ENCODE peak calls at places on chromosome 9, in nine cellular contexts. B, P, U, E, S, L, W, M and Y are unnamed samples.

GRCh38 chr9:77013932-77014596 is 5.4 kb upstream of the FOXB2 start:
- DNase-seq in M (no peak), U (no peak), E (peak; percentile 28), S (no peak), P (no peak), L (no peak), B (peak; percentile 21), W (no peak), Y (no peak)

GRCh38 chr9:16521868-16522381 is 348.5 kb downstream of the BNC2 start:
- DNase-seq in P (no peak), W (no peak), U (no peak), M (no peak), L (peak; percentile 99), E (peak; percentile 19), B (no peak), S (peak; percentile 58), Y (no peak)

GRCh38 chr9:126705767-126706697 is 92.3 kb downstream of the LMX1B start:
- DNase-seq in U (peak; percentile 51), E (peak; percentile 36), B (peak; percentile 62), L (no peak), P (peak; percentile 40), M (peak; percentile 30), W (peak; percentile 83), S (no peak), Y (peak; percentile 41)

GRCh38 chr9:75855509-75855908 is 35.0 kb upstream of the PCSK5 start:
- DNase-seq in P (peak; percentile 18), B (peak; percentile 53), W (no peak), L (no peak), M (peak; percentile 18), U (no peak), E (no peak), S (no peak), Y (peak; percentile 20)

GRCh38 chr9:3332802-3333201 is 193.0 kb downstream of the RFX3 start:
- DNase-seq in U (no peak), W (no peak), E (no peak), P (no peak), S (no peak), B (no peak), L (peak; percentile 5), M (no peak), Y (peak; percentile 39)

GRCh38 chr9:75148551-75148950 is 60.2 kb downstream of the OSTF1 start:
- DNase-seq in L (peak; percentile 96), W (no peak), S (no peak), M (no peak), B (no peak), U (no peak), P (no peak), E (no peak), Y (peak; percentile 75)

GRCh38 chr9:132509921-132510874 is 72.2 kb upstream of the BARHL1 start:
- DNase-seq in E (no peak), P (no peak), B (no peak), W (no peak), L (no peak), U (no peak), S (no peak), M (no peak), Y (no peak)

GRCh38 chr9:136206602-136207333 is 1.8 kb upstream of the LHX3 start:
- DNase-seq in E (peak; percentile 80), L (no peak), W (no peak), P (no peak), B (no peak), M (no peak), S (no peak), U (no peak), Y (no peak)

GRCh38 chr9:15725953-15726352 is 173.1 kb downstream of the CCDC171 start:
- DNase-seq in P (no peak), S (no peak), L (peak; percentile 39), M (no peak), W (no peak), E (no peak), U (no peak), B (no peak), Y (no peak)

GRCh38 chr9:99720455-99721050 is 101.1 kb upstream of the NR4A3 start:
- DNase-seq in M (peak; percentile 18), B (no peak), S (no peak), E (no peak), L (peak; percentile 13), W (no peak), P (no peak), U (no peak), Y (peak; percentile 7)

GRCh38 chr9:71446499-71447411 is 321.6 kb downstream of the CEMIP2 start:
- DNase-seq in M (peak; percentile 35), U (no peak), S (no peak), P (no peak), B (peak; percentile 95), E (peak; percentile 52), W (peak; percentile 72), L (peak; percentile 60), Y (peak; percentile 94)

GRCh38 chr9:134917431-134918373 is at the start of gene FCN1:
- DNase-seq in W (peak; percentile 61), M (no peak), S (no peak), U (no peak), E (no peak), L (no peak), P (no peak), B (no peak), Y (no peak)

DNA sequence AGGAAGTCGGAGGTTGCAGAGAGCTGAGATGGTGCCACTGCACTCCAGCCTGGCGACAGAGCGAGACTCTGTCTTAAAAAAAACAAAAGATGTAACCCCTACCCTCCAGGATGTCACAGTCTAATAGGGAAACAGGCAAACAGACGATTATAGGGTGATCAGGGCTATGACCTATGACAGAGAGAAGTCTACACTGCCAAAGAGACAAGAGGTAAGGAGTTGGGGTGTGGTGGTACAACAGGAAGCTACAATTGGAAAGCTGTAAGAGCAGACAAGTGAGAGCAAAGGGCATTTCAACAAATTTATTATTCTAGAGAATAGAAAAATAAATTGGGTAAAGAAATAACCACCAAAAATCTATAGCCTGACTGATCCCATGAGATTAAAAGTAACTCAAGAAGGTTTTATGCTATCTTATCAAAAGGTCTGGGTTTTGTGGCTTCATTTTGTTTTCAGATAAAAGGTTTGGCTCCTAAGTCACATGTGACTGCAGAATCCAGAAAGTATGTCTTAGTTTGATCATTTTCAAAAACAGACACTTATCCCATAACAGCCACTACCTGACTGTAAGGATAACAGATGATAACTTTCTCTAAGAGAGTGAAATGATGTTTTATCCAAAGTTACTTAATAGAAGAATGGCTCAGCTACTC is 7.3 kb downstream of the CDC26 start:
- DNase-seq in W (no peak), B (no peak), M (no peak), L (no peak), P (no peak), E (no peak), S (no peak), U (no peak), Y (no peak)
- H3K36me3 ChIP-seq in W (peaks cover 12% of the 10 kb centered on the region), B (no peaks in the 10 kb centered on the region), M (peaks cover 35% of the 10 kb centered on the region), L (no peaks in the 10 kb centered on the region), P (peaks cover 21% of the 10 kb centered on the region), E (peaks cover 56% of the 10 kb centered on the region), S (peaks cover 24% of the 10 kb centered on the region), U (peaks cover 63% of the 10 kb centered on the region), Y (peaks cover 32% of the 10 kb centered on the region)

GRCh38 chr9:82513242-82513750 is 524.7 kb downstream of the SPATA31D1 start:
- DNase-seq in W (no peak), E (no peak), M (no peak), S (no peak), U (no peak), L (peak; percentile 89), B (no peak), P (no peak), Y (peak; percentile 16)

GRCh38 chr9:82512724-82513123 is 524.2 kb downstream of the SPATA31D1 start:
- DNase-seq in B (no peak), U (no peak), W (no peak), S (no peak), P (no peak), L (peak; percentile 29), M (no peak), E (no peak), Y (no peak)

GRCh38 chr9:82511626-82512025 is 523.1 kb downstream of the SPATA31D1 start:
- DNase-seq in M (no peak), S (no peak), E (no peak), P (no peak), W (no peak), U (no peak), L (no peak), B (no peak), Y (no peak)

DNA sequence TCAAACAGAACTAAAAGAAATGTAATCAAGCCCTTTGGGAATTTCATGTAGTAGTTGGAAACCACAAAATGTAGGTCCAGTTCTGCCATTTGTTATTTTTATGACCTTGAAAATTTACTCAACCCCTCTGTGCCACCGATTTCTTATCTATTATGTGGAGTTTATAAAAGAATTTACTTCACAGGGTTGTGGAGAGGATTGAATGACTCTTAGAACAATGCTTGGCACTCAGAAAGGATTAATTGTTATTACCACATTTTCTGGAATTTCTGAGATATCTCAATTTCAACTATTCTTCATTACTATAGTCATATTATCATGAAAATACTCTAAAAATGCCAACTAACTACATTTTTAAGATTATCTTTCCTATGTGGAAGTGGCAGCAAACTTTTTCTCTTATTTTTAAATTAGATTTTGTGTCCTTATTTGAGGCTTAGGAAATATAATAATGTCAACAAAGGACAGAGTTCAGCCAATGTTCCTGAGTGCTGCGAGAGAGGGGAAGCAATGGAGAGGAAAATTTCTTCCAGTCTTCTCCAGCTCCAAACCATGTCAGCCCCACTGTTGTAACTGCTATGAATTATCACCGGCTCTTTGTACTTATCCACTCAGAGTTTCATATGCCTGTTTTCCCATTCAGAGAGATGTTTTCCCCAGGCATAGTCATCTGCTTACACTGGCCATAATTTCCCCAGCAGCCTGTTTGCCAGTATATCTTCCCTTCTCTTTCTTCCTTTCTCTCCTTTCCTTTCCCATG is 525.6 kb downstream of the SPATA31D1 start:
- DNase-seq in M (no peak), U (no peak), S (no peak), P (no peak), L (peak; percentile 78), B (no peak), E (no peak), W (no peak), Y (no peak)
- H3K4me3 ChIP-seq in M (no peak overlapping the region), U (no peak overlapping the region), S (no peak overlapping the region), P (no peak overlapping the region), L (no peak overlapping the region), B (no peak overlapping the region), E (no peak overlapping the region), W (no peak overlapping the region), Y (no peak overlapping the region)

GRCh38 chr9:129549684-129550083 is 71.2 kb downstream of the C9orf50 start:
- DNase-seq in W (peak; percentile 86), E (peak; percentile 87), L (peak; percentile 66), P (no peak), M (peak; percentile 40), U (no peak), S (no peak), B (no peak), Y (peak; percentile 74)
- H3K27ac ChIP-seq in W (peak overlapping the region; percentile 95), E (no peak overlapping the region), L (no peak overlapping the region), P (peak overlapping the region; percentile 97), M (peak overlapping the region; percentile 33), U (no peak overlapping the region), S (no peak overlapping the region), B (no peak overlapping the region), Y (no peak overlapping the region)

DNA sequence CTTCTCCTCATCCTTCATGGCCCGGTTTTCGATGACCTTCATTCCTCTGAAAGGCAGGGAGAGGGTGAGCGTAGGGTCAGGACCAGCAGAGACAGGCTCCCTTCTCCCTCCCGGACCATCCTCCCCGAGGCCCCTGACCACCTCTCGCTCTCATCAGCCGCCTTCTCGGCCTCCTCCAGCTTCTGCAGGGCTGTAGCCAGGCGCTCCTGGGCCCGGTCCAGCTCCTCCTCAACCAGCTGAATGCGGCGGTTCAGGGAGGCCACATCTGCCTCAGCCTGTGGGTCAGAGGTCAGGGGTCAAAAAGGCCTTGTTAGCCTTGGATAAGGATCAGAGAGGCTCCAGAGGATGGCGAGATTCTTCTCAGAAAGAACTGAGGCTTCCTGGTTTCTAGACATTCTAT is 4.2 kb downstream of the TPM2 start:
- DNase-seq in E (no peak), M (no peak), L (no peak), B (no peak), W (peak; percentile 72), P (no peak), S (no peak), U (no peak), Y (no peak)
- H3K36me3 ChIP-seq in E (peaks cover 27% of the 10 kb centered on the region), M (peaks cover 6% of the 10 kb centered on the region), L (peaks cover 32% of the 10 kb centered on the region), B (peaks cover 11% of the 10 kb centered on the region), W (no peaks in the 10 kb centered on the region), P (peaks cover 63% of the 10 kb centered on the region), S (peaks cover 4% of the 10 kb centered on the region), U (no peaks in the 10 kb centered on the region), Y (peaks cover 36% of the 10 kb centered on the region)